ENCODE peak calls at places on chromosomes 7 and 10, in nine cellular contexts. R is MM.1S, G is PC-3, I is astrocyte, P is endothelial cell of umbilical vein, S is fibroblast of lung, N is HCT116, W is GM12878, F is GM23248. C is an unnamed sample. For H3K27me3, the result is how much of the 10 kb centered on the place peaks cover.

GRCh38 chr10:29784175-29784773 is 149.5 kb upstream of the SVIL start:
- DNase-seq in W (no peak), R (no peak), P (peak), G (peak), S (peak), F (peak), N (peak), I (peak), C (peak)

GRCh38 chr10:63438506-63439498 is 27.0 kb downstream of the JMJD1C start:
- DNase-seq in F (no peak), W (no peak), N (peak), S (peak), R (no peak), P (peak), G (no peak), I (peak), C (no peak)

GRCh38 chr7:47534322-47535032 is 47.4 kb downstream of the TNS3 start:
- DNase-seq in N (no peak), I (peak), W (no peak), R (no peak), S (no peak), F (peak), P (no peak), G (peak), C (peak)

GRCh38 chr7:55074008-55074499 is 55.2 kb downstream of the EGFR start:
- DNase-seq in F (peak), G (peak), I (peak), P (peak), R (peak), W (peak), S (peak), N (peak), C (peak)

GRCh38 chr7:106193661-106194060 is 81.5 kb upstream of the SYPL1 start:
- DNase-seq in R (no peak), W (no peak), F (no peak), P (no peak), N (no peak), I (no peak), G (no peak), S (no peak), C (no peak)

GRCh38 chr7:64959072-64959747 is 31.6 kb downstream of the ZNF117 start:
- DNase-seq in N (no peak), I (no peak), R (peak), S (no peak), P (peak), G (no peak), F (no peak), W (no peak), C (no peak)

GRCh38 chr10:102230264-102230860 is 4.3 kb downstream of the ELOVL3 start:
- DNase-seq in S (peak), I (no peak), G (peak), R (no peak), F (peak), N (peak), W (no peak), P (peak), C (no peak)

GRCh38 chr7:75881436-75882095 is 2.7 kb downstream of the RHBDD2 start:
- DNase-seq in S (no peak), F (no peak), N (no peak), R (no peak), I (no peak), P (no peak), W (no peak), G (no peak), C (no peak)

GRCh38 chr7:106126170-106126938 is 14.2 kb upstream of the SYPL1 start:
- DNase-seq in R (no peak), F (peak), P (peak), S (peak), N (no peak), G (peak), I (peak), W (no peak), C (peak)

GRCh38 chr10:88651131-88651541 is 13.1 kb upstream of the LIPF start:
- DNase-seq in I (peak), S (peak), F (peak), R (no peak), N (no peak), G (no peak), P (peak), W (no peak), C (peak)

GRCh38 chr7:44882899-44883298 is 2.4 kb downstream of the PURB start:
- DNase-seq in G (peak), R (no peak), S (no peak), F (peak), I (peak), N (no peak), P (no peak), W (no peak), C (no peak)

GRCh38 chr10:97703398-97704067 is 10.0 kb upstream of the MARVELD1 start:
- DNase-seq in S (no peak), I (no peak), P (no peak), G (no peak), R (no peak), W (no peak), F (no peak), N (no peak), C (no peak)

GRCh38 chr10:69232736-69233135 is 12.6 kb downstream of the HKDC1 start:
- DNase-seq in N (no peak), I (no peak), F (no peak), W (no peak), P (no peak), G (no peak), R (no peak), S (no peak), C (no peak)

GRCh38 chr10:116120688-116121087 is 152.3 kb downstream of the GFRA1 start:
- DNase-seq in S (no peak), P (no peak), G (no peak), F (no peak), I (no peak), R (peak), W (no peak), N (no peak), C (no peak)

GRCh38 chr10:68550747-68551411 is 9.3 kb upstream of the TET1 start:
- DNase-seq in G (peak), R (peak), I (peak), W (no peak), P (peak), F (peak), N (peak), S (peak), C (peak)

GRCh38 chr7:132519936-132520335 is 56.3 kb downstream of the PLXNA4 start:
- DNase-seq in F (peak), W (no peak), N (no peak), S (no peak), G (no peak), R (no peak), I (peak), P (no peak), C (no peak)

GRCh38 chr10:72334196-72334831 is 20.4 kb downstream of the DNAJB12 start:
- DNase-seq in P (peak), N (no peak), I (peak), R (no peak), W (no peak), F (no peak), G (no peak), S (peak), C (no peak)

GRCh38 chr7:92667816-92668540 is 77.8 kb upstream of the FAM133B start:
- DNase-seq in G (peak), I (peak), N (no peak), R (no peak), P (no peak), W (no peak), F (peak), S (peak), C (peak)

GRCh38 chr10:120823251-120823650 is 27.9 kb upstream of the WDR11 start:
- DNase-seq in P (no peak), R (no peak), S (no peak), F (no peak), G (no peak), N (no peak), I (peak), W (no peak), C (no peak)

GRCh38 chr7:949021-949934 is 5.2 kb downstream of the ADAP1 start:
- DNase-seq in P (no peak), W (no peak), G (peak), I (no peak), F (no peak), R (no peak), S (no peak), N (no peak), C (peak)

GRCh38 chr10:64261092-64261491 is 739.9 kb downstream of the REEP3 start:
- DNase-seq in R (peak), S (no peak), I (no peak), G (no peak), N (no peak), F (no peak), P (no peak), W (peak), C (no peak)

GRCh38 chr7:17530249-17530648 is 231.8 kb downstream of the AHR start:
- DNase-seq in S (peak), P (no peak), N (no peak), R (no peak), G (no peak), I (peak), W (no peak), F (peak), C (no peak)

GRCh38 chr7:83579740-83580139 is 69.2 kb downstream of the SEMA3E start:
- DNase-seq in S (peak), P (peak), W (no peak), G (peak), F (peak), I (peak), N (no peak), R (no peak), C (peak)

GRCh38 chr10:86969421-86970041 is 1.2 kb downstream of the ADIRF start:
- DNase-seq in S (peak), N (no peak), G (peak), W (no peak), P (peak), R (no peak), I (no peak), F (peak), C (peak)

GRCh38 chr10:91590142-91590903 is 42.5 kb downstream of the PPP1R3C start:
- DNase-seq in N (no peak), R (no peak), G (peak), S (peak), I (peak), P (peak), F (peak), W (no peak), C (peak)

GRCh38 chr7:24967696-24968095 is 12.3 kb downstream of the OSBPL3 start:
- DNase-seq in I (no peak), G (no peak), N (no peak), P (no peak), F (no peak), R (peak), W (no peak), S (no peak), C (no peak)

GRCh38 chr7:151168022-151168786 is 710 bp upstream of the GBX1 start:
- DNase-seq in W (no peak), F (peak), I (no peak), G (peak), R (peak), N (no peak), S (no peak), P (no peak), C (no peak)

GRCh38 chr10:27607591-27607990 is 103.5 kb downstream of the RAB18 start:
- DNase-seq in F (no peak), S (no peak), G (no peak), R (no peak), I (no peak), N (no peak), P (no peak), W (no peak), C (peak)

GRCh38 chr7:66671034-66671433 is 42.4 kb downstream of the KCTD7 start:
- DNase-seq in F (no peak), N (no peak), W (no peak), G (no peak), I (no peak), S (no peak), P (no peak), R (no peak), C (no peak)

GRCh38 chr7:143223784-143224183 is 1.9 kb downstream of the TAS2R40 start:
- DNase-seq in P (no peak), G (peak), F (no peak), S (no peak), N (no peak), W (no peak), R (no peak), I (no peak), C (no peak)

GRCh38 chr7:150322833-150323681 is at the start of the genes ACTR3C and LRRC61:
- DNase-seq in R (peak), N (no peak), W (no peak), P (no peak), G (peak), I (no peak), S (no peak), F (no peak), C (peak)

GRCh38 chr10:76177945-76178344 is 746.5 kb downstream of the LRMDA start:
- DNase-seq in R (no peak), I (no peak), W (no peak), P (no peak), G (no peak), F (no peak), N (no peak), S (no peak), C (no peak)

GRCh38 chr10:89003344-89003743 is 12.7 kb downstream of the FAS start:
- DNase-seq in I (no peak), R (no peak), S (no peak), P (peak), G (no peak), N (no peak), W (no peak), F (no peak), C (peak)

GRCh38 chr7:102044984-102045673 is 227.7 kb downstream of the CUX1 start:
- DNase-seq in S (peak), G (no peak), W (no peak), R (no peak), F (peak), N (peak), I (peak), P (no peak), C (no peak)
- H3K27ac ChIP-seq in S (no peak), G (no peak), W (no peak), R (no peak), F (peak), N (peak), I (no peak), P (no peak), C (no peak)

GRCh38 chr10:6211341-6212265 is 8.9 kb downstream of the PFKFB3 start:
- DNase-seq in G (no peak), N (no peak), F (peak), P (no peak), S (peak), R (no peak), I (peak), W (no peak), C (no peak)
- H3K9ac ChIP-seq in G (no peak), N (no peak), F (peak), P (no peak), S (peak), R (no peak), I (peak), W (no peak), C (no peak)

GRCh38 chr10:101032637-101033201 is 1.7 kb downstream of the SFXN3 start:
- DNase-seq in P (peak), R (no peak), N (peak), F (peak), I (peak), W (no peak), G (peak), S (peak), C (peak)

GRCh38 chr10:101036726-101037125 is 5.7 kb downstream of the SFXN3 start:
- DNase-seq in S (no peak), I (no peak), W (no peak), N (no peak), F (no peak), G (no peak), P (no peak), R (no peak), C (no peak)

GRCh38 chr10:101038486-101038885 is 7.5 kb downstream of the SFXN3 start:
- DNase-seq in W (no peak), F (no peak), N (no peak), S (no peak), P (no peak), G (no peak), I (no peak), R (no peak), C (no peak)

GRCh38 chr10:101035916-101036702 is 5.1 kb downstream of the SFXN3 start:
- DNase-seq in G (no peak), R (no peak), W (no peak), F (no peak), S (no peak), N (no peak), P (no peak), I (no peak), C (no peak)

GRCh38 chr10:101035314-101035713 is 4.3 kb downstream of the SFXN3 start:
- DNase-seq in F (no peak), P (no peak), I (no peak), N (no peak), W (no peak), S (no peak), R (no peak), G (no peak), C (no peak)
- H3K27me3 ChIP-seq in F (under half), P (under half), I (under half), N (under half), W (under half), S (under half), R (under half), G (under half), C (under half)

GRCh38 chr10:25858076-25858475 is 76.0 kb upstream of the MYO3A start:
- DNase-seq in F (no peak), G (no peak), S (no peak), W (no peak), P (no peak), I (peak), N (no peak), R (no peak), C (no peak)
- H3K27ac ChIP-seq in F (no peak), G (no peak), S (no peak), W (no peak), P (no peak), I (no peak), N (no peak), R (no peak), C (no peak)

DNA sequence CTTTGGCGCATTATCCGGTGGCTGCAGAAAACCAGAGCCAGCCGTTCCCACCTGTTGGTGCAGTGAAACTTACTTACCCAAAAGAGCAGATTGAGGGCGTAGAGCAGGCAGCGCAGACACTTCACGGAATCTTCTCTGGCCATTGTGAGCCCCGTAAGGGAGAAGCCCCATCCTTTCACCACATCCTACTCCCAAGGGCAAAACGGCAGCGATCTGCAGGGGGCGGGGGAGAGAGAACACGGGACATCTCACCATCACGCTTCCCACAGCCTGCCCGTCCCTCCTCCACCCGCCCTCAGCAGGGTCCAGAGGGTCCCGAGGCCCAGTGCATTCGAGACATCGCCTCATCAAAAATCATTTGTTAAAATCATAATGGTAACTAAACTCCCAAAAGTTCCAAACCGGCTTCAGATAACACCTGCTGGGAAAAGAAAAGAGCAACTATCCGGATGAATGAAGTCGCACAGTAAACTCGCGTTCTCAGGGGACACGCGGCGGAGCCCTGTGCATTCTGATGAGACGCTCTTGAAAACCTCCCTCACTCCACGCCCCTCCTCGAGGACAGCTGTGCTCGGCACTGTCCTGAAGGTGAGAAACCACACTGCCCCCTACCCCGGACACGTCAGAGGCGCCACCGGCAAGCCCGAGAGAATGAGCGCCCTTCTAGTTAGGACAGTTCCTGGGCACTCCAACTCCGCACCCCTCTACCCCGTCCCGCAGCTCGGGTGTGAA is 1.2 kb downstream of the TSPAN12 start:
- DNase-seq in W (peak), P (peak), F (peak), S (peak), I (peak), N (peak), R (peak), G (peak), C (peak)
- H3K9ac ChIP-seq in W (peak), P (peak), F (no peak), S (no peak), I (peak), N (peak), R (no peak), G (no peak), C (no peak)

GRCh38 chr7:18760046-18760445 is 264.5 kb downstream of the HDAC9 start:
- DNase-seq in F (peak), S (no peak), N (no peak), R (no peak), I (peak), G (no peak), W (no peak), P (no peak), C (no peak)

GRCh38 chr7:18754766-18755165 is 259.2 kb downstream of the HDAC9 start:
- DNase-seq in R (no peak), S (peak), I (peak), N (no peak), W (no peak), P (peak), F (peak), G (peak), C (peak)

GRCh38 chr7:18755793-18756192 is 260.2 kb downstream of the HDAC9 start:
- DNase-seq in W (no peak), S (no peak), R (no peak), G (no peak), P (no peak), I (no peak), N (no peak), F (no peak), C (no peak)

GRCh38 chr7:18753972-18754610 is 258.5 kb downstream of the HDAC9 start:
- DNase-seq in G (no peak), W (no peak), R (no peak), P (no peak), I (peak), N (no peak), F (peak), S (peak), C (peak)

GRCh38 chr7:18756378-18757050 is 261.0 kb downstream of the HDAC9 start:
- DNase-seq in N (no peak), W (no peak), F (no peak), P (no peak), R (no peak), S (no peak), I (no peak), G (no peak), C (no peak)
- H3K27me3 ChIP-seq in N (under half), W (under half), F (under half), P (under half), R (under half), S (under half), I (under half), G (under half), C (under half)